ENCODE peak calls at places on chromosomes 16 and 17, in six cellular contexts. T, I, D, H, N and C are unnamed samples.
A peak's percentile ranks its signal among the peaks of the same experiment; 100 is the strongest.

GRCh38 chr16:9541723-9542122 is 450.3 kb downstream of the HAPSTR1 start:
- DNase-seq in I (no peak), H (no peak), T (no peak), D (no peak), N (no peak), C (no peak)

GRCh38 chr16:53770641-53771040 is 66.7 kb downstream of the FTO start:
- DNase-seq in I (no peak), D (no peak), T (no peak), N (no peak), H (no peak), C (no peak)

GRCh38 chr17:6011241-6011640 is 58.9 kb upstream of the WSCD1 start:
- DNase-seq in N (no peak), H (no peak), D (no peak), I (no peak), T (no peak), C (no peak)

GRCh38 chr17:3935825-3936355 is 19.6 kb upstream of the P2RX1 start:
- DNase-seq in I (peak; percentile 41), T (peak; percentile 76), H (peak; percentile 64), D (no peak), N (no peak), C (no peak)

GRCh38 chr16:84982434-84982833 is 28.9 kb downstream of the ZDHHC7 start:
- DNase-seq in N (no peak), H (no peak), I (no peak), T (no peak), D (no peak), C (no peak)

GRCh38 chr17:78491236-78492115 is 85.7 kb downstream of the DNAH17 start:
- DNase-seq in H (no peak), T (no peak), N (no peak), D (no peak), I (no peak), C (no peak)

GRCh38 chr17:61847659-61848058 is 15.7 kb downstream of the BRIP1 start:
- DNase-seq in T (no peak), H (no peak), I (no peak), D (no peak), N (no peak), C (no peak)

GRCh38 chr17:46964315-46965265 is 14.5 kb downstream of the RPRML start:
- DNase-seq in H (peak; percentile 50), N (no peak), T (peak; percentile 41), D (peak; percentile 70), I (peak; percentile 20), C (peak; percentile 35)

GRCh38 chr17:75869282-75870141 is 8.9 kb downstream of the TRIM47 start:
- DNase-seq in H (peak; percentile 92), T (peak; percentile 84), I (no peak), N (no peak), D (no peak), C (no peak)

GRCh38 chr16:63461248-63461841 is 1425.1 kb upstream of the CDH8 start:
- DNase-seq in D (peak; percentile 28), N (no peak), I (peak; percentile 30), T (peak; percentile 44), H (peak; percentile 65), C (peak; percentile 59)

GRCh38 chr17:45371414-45372324 is 54.8 kb upstream of the MAP3K14 start:
- DNase-seq in N (peak; percentile 84), D (peak; percentile 98), H (peak; percentile 94), T (peak; percentile 96), I (peak; percentile 98), C (peak; percentile 82)

GRCh38 chr16:4111748-4112696 is 4.2 kb downstream of the ADCY9 start:
- DNase-seq in T (peak; percentile 55), I (no peak), H (peak; percentile 42), D (no peak), N (no peak), C (no peak)

GRCh38 chr16:26651884-26652283 is 414.8 kb upstream of the C16orf82 start:
- DNase-seq in H (no peak), I (no peak), T (no peak), D (no peak), N (no peak), C (no peak)

GRCh38 chr16:22787456-22788189 is 26.3 kb upstream of the HS3ST2 start:
- DNase-seq in I (no peak), H (no peak), N (no peak), T (peak; percentile 2), D (no peak), C (no peak)

GRCh38 chr17:1555618-1556471 is 6.7 kb downstream of the PITPNA start:
- DNase-seq in N (no peak), H (no peak), T (no peak), I (no peak), D (no peak), C (no peak)

GRCh38 chr16:4015991-4016325 is 100.3 kb downstream of the ADCY9 start:
- DNase-seq in H (no peak), I (no peak), T (no peak), N (no peak), D (no peak), C (no peak)

GRCh38 chr16:66473654-66474519 is 46.8 kb downstream of the BEAN1 start:
- DNase-seq in I (no peak), N (no peak), T (no peak), H (no peak), D (no peak), C (no peak)

GRCh38 chr16:47699090-47699489 is 238.0 kb downstream of the PHKB start:
- DNase-seq in N (no peak), T (no peak), H (no peak), D (no peak), I (no peak), C (no peak)

GRCh38 chr17:58161566-58161965 is 5.2 kb upstream of the OR4D2 start:
- DNase-seq in N (no peak), T (no peak), D (no peak), I (no peak), H (no peak), C (no peak)

GRCh38 chr16:5451641-5452040 is 354.0 kb upstream of the EEF2KMT start:
- DNase-seq in N (no peak), H (no peak), T (no peak), I (no peak), D (peak; percentile 66), C (no peak)

GRCh38 chr16:3511286-3512180 is 10.7 kb downstream of the CLUAP1 start:
- DNase-seq in I (no peak), D (peak; percentile 24), H (no peak), T (no peak), N (no peak), C (no peak)

GRCh38 chr16:19143241-19143640 is 24.8 kb upstream of the SYT17 start:
- DNase-seq in D (no peak), H (no peak), T (no peak), N (no peak), I (no peak), C (no peak)

GRCh38 chr17:62778990-62779681 is 29.0 kb downstream of the MARCHF10 start:
- DNase-seq in T (peak; percentile 98), N (no peak), D (peak; percentile 63), I (peak; percentile 97), H (peak; percentile 95), C (no peak)

GRCh38 chr16:55661842-55662479 is 6.2 kb downstream of the SLC6A2 start:
- DNase-seq in T (no peak), I (peak; percentile 85), D (no peak), N (no peak), H (no peak), C (no peak)

GRCh38 chr17:15106540-15106939 is 158.6 kb downstream of the PMP22 start:
- DNase-seq in D (no peak), I (peak; percentile 58), H (no peak), N (no peak), T (peak; percentile 45), C (no peak)

GRCh38 chr17:1241904-1242303 is 28.3 kb upstream of the BHLHA9 start:
- DNase-seq in H (no peak), D (no peak), T (peak; percentile 50), N (no peak), I (no peak), C (no peak)

GRCh38 chr17:33435716-33436301 is 142.7 kb upstream of the ASIC2 start:
- DNase-seq in H (peak; percentile 86), D (no peak), T (no peak), N (no peak), I (peak; percentile 67), C (no peak)

GRCh38 chr16:52460652-52461172 is 86.2 kb downstream of the TOX3 start:
- DNase-seq in I (no peak), T (no peak), N (no peak), H (no peak), D (no peak), C (no peak)

GRCh38 chr17:77420804-77421634 is 280.2 kb downstream of the SEC14L1 start:
- DNase-seq in N (no peak), H (peak; percentile 92), D (peak; percentile 91), I (no peak), T (peak; percentile 93), C (no peak)

GRCh38 chr17:66143657-66144282 is 48.2 kb downstream of the CEP112 start:
- DNase-seq in H (no peak), T (no peak), N (no peak), D (no peak), I (no peak), C (no peak)

GRCh38 chr17:50845260-50846147 is 10.1 kb downstream of the WFIKKN2 start:
- DNase-seq in T (peak; percentile 60), N (no peak), D (peak; percentile 36), H (peak; percentile 31), I (peak; percentile 64), C (no peak)

DNA sequence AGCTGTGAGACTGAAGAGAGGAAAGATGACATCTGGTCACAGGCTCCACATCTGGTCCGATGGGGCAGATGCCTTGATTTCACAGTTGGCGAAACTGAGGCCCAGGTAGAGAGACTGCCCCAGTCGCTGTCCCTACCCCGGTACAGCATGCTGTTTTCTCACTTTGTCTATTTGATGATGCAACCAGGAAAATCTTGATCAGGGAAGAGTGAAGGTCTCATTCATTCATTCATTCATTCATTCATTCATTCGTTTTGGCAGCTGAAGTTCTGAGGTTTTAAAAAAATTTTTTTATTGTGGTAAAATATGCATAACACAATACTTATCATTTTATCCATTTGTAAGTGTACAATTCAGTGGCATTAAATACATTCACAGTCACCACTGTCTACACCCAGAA is 19.7 kb downstream of the CMIP start:
- DNase-seq in I (no peak), D (no peak), H (no peak), T (no peak), N (no peak), C (no peak)
- H3K14ac ChIP-seq in I (no peak overlapping the region), D (no peak overlapping the region), H (no peak overlapping the region), T (no peak overlapping the region), N (no peak overlapping the region), C (no peak overlapping the region)

DNA sequence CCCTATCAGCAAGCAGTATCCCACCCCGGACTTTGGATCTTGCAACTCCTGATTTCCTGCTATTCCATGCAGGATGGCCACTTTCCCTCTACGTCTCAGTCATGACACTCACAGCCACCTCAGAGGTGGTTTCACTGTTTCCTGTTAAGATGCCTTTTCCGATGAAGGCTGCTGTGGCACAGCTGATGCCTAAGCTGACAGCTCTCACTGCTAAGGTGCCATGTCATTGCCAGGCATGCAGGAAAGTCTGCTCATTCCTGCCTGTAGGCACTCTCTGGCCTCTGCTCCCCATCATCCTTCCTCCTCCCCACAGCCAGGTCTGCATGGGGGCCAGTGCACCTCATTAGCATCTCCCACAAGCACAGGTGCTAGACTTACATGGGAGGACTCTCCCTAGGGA is 173.0 kb downstream of the CBLN1 start:
- DNase-seq in N (no peak), T (no peak), I (no peak), H (no peak), D (no peak), C (no peak)
- H3K14ac ChIP-seq in N (no peak overlapping the region), T (no peak overlapping the region), I (no peak overlapping the region), H (no peak overlapping the region), D (no peak overlapping the region), C (no peak overlapping the region)

GRCh38 chr16:30352488-30353401 is 2.4 kb downstream of the CD2BP2 start:
- DNase-seq in H (no peak), I (no peak), N (no peak), D (no peak), T (no peak), C (no peak)
- H3K14ac ChIP-seq in H (no peak overlapping the region), I (no peak overlapping the region), N (no peak overlapping the region), D (no peak overlapping the region), T (peak overlapping the region; percentile 12), C (no peak overlapping the region)

GRCh38 chr16:88453621-88454314 is 688 bp downstream of the ZFPM1 start:
- DNase-seq in D (no peak), T (no peak), I (peak; percentile 81), N (no peak), H (peak; percentile 33), C (no peak)
- H3K14ac ChIP-seq in D (no peak overlapping the region), T (peak overlapping the region; percentile 52), I (peak overlapping the region; percentile 65), N (no peak overlapping the region), H (no peak overlapping the region), C (no peak overlapping the region)